ENCODE peak calls at places on chromosome X, in four cellular contexts. One of them, this sample, is unnamed.

GRCh38 chrX:20397587-20397986 is 130.9 kb upstream of the RPS6KA3 start:
- DNase-seq in HepG2: peak
- DNase-seq in K562: no peak
- DNase-seq in GM12878: no peak
- DNase-seq in this sample: no peak

GRCh38 chrX:31092970-31093638 is 21.3 kb upstream of the FTHL17 start:
- DNase-seq in HepG2: no peak
- DNase-seq in K562: no peak
- DNase-seq in GM12878: peak
- DNase-seq in this sample: no peak

GRCh38 chrX:118974908-118975671 is 672 bp downstream of the LONRF3 start:
- DNase-seq in HepG2: peak
- DNase-seq in K562: peak
- DNase-seq in GM12878: no peak
- DNase-seq in this sample: no peak

GRCh38 chrX:117996918-117997480 is 119.6 kb downstream of the KLHL13 start:
- DNase-seq in HepG2: peak
- DNase-seq in K562: no peak
- DNase-seq in GM12878: no peak
- DNase-seq in this sample: no peak

GRCh38 chrX:3638280-3638873 is 75.1 kb downstream of the PRKX start:
- DNase-seq in HepG2: peak
- DNase-seq in K562: peak
- DNase-seq in GM12878: peak
- DNase-seq in this sample: peak

GRCh38 chrX:17738002-17738713 is 865 bp downstream of the SCML1 start:
- DNase-seq in HepG2: peak
- DNase-seq in K562: no peak
- DNase-seq in GM12878: no peak
- DNase-seq in this sample: peak

GRCh38 chrX:14359316-14359715 is 170.0 kb upstream of the GLRA2 start:
- DNase-seq in HepG2: no peak
- DNase-seq in K562: no peak
- DNase-seq in GM12878: no peak
- DNase-seq in this sample: no peak

GRCh38 chrX:103215037-103215767 is at the start of gene BEX4:
- DNase-seq in HepG2: no peak
- DNase-seq in K562: peak
- DNase-seq in GM12878: no peak
- DNase-seq in this sample: peak

GRCh38 chrX:69107231-69107739 is 58.0 kb downstream of the PJA1 start:
- DNase-seq in HepG2: no peak
- DNase-seq in K562: peak
- DNase-seq in GM12878: no peak
- DNase-seq in this sample: no peak

GRCh38 chrX:10177620-10178019 is 20.8 kb downstream of the CLCN4 start:
- DNase-seq in HepG2: no peak
- DNase-seq in K562: no peak
- DNase-seq in GM12878: no peak
- DNase-seq in this sample: no peak

GRCh38 chrX:121802881-121803412 is 755.5 kb downstream of the GLUD2 start:
- DNase-seq in HepG2: no peak
- DNase-seq in K562: no peak
- DNase-seq in GM12878: no peak
- DNase-seq in this sample: no peak

GRCh38 chrX:109954333-109954732 is 48.6 kb upstream of the TMEM164 start:
- DNase-seq in HepG2: no peak
- DNase-seq in K562: no peak
- DNase-seq in GM12878: no peak
- DNase-seq in this sample: no peak

GRCh38 chrX:51608766-51609165 is 9.9 kb downstream of the CENPVL3 start:
- DNase-seq in HepG2: no peak
- DNase-seq in K562: no peak
- DNase-seq in GM12878: no peak
- DNase-seq in this sample: no peak

GRCh38 chrX:22686138-22686541 is 313.6 kb upstream of the DDX53 start:
- DNase-seq in HepG2: no peak
- DNase-seq in K562: no peak
- DNase-seq in GM12878: no peak
- DNase-seq in this sample: no peak

GRCh38 chrX:38948046-38948445 is 146.8 kb downstream of the MID1IP1 start:
- DNase-seq in HepG2: no peak
- DNase-seq in K562: no peak
- DNase-seq in GM12878: no peak
- DNase-seq in this sample: no peak

GRCh38 chrX:20547649-20548051 is 280.9 kb upstream of the RPS6KA3 start:
- DNase-seq in HepG2: peak
- DNase-seq in K562: no peak
- DNase-seq in GM12878: no peak
- DNase-seq in this sample: no peak

GRCh38 chrX:119236599-119237525 is 777 bp downstream of the PGRMC1 start:
- DNase-seq in HepG2: no peak
- DNase-seq in K562: peak
- DNase-seq in GM12878: no peak
- DNase-seq in this sample: peak

GRCh38 chrX:153460826-153461225 is 9.6 kb downstream of the HAUS7 start:
- DNase-seq in HepG2: peak
- DNase-seq in K562: peak
- DNase-seq in GM12878: no peak
- DNase-seq in this sample: peak

GRCh38 chrX:27619975-27620374 is 29.8 kb downstream of the DCAF8L2 start:
- DNase-seq in HepG2: peak
- DNase-seq in K562: no peak
- DNase-seq in GM12878: no peak
- DNase-seq in this sample: no peak

GRCh38 chrX:35166023-35166422 is 223.4 kb downstream of the FAM47B start:
- DNase-seq in HepG2: no peak
- DNase-seq in K562: no peak
- DNase-seq in GM12878: no peak
- DNase-seq in this sample: no peak

GRCh38 chrX:20829665-20830481 is 544.3 kb upstream of the CNKSR2 start:
- DNase-seq in HepG2: no peak
- DNase-seq in K562: no peak
- DNase-seq in GM12878: no peak
- DNase-seq in this sample: peak

GRCh38 chrX:50111762-50112161 is 89.0 kb downstream of the AKAP4 start:
- DNase-seq in HepG2: no peak
- DNase-seq in K562: no peak
- DNase-seq in GM12878: no peak
- DNase-seq in this sample: no peak

GRCh38 chrX:96987228-96987627 is 103.5 kb downstream of the RPA4 start:
- DNase-seq in HepG2: no peak
- DNase-seq in K562: no peak
- DNase-seq in GM12878: no peak
- DNase-seq in this sample: no peak

GRCh38 chrX:13747836-13748235 is 13.3 kb downstream of the OFD1 start:
- DNase-seq in HepG2: peak
- DNase-seq in K562: peak
- DNase-seq in GM12878: no peak
- DNase-seq in this sample: peak

GRCh38 chrX:119292445-119292844 is 56.4 kb downstream of the PGRMC1 start:
- DNase-seq in HepG2: no peak
- DNase-seq in K562: no peak
- DNase-seq in GM12878: no peak
- DNase-seq in this sample: peak

GRCh38 chrX:11193035-11193469 is 81.9 kb downstream of the HCCS start:
- DNase-seq in HepG2: no peak
- DNase-seq in K562: no peak
- DNase-seq in GM12878: no peak
- DNase-seq in this sample: no peak

GRCh38 chrX:43718956-43719355 is 62.9 kb downstream of the MAOA start:
- DNase-seq in HepG2: no peak
- DNase-seq in K562: no peak
- DNase-seq in GM12878: no peak
- DNase-seq in this sample: no peak
- TF ChIP-seq CHD4 in HepG2: no peak
- TF ChIP-seq CHD4 in K562: no peak
- TF ChIP-seq CHD4 in GM12878: no peak
- TF ChIP-seq CHD4 in this sample: no peak

GRCh38 chrX:53036149-53036548 is 12.4 kb upstream of the GPR173 start:
- DNase-seq in HepG2: no peak
- DNase-seq in K562: no peak
- DNase-seq in GM12878: no peak
- DNase-seq in this sample: no peak
- TF ChIP-seq REST in HepG2: peak
- TF ChIP-seq REST in K562: no peak
- TF ChIP-seq REST in GM12878: peak
- TF ChIP-seq REST in this sample: peak

GRCh38 chrX:112822892-112823291 is 17.7 kb downstream of the AMOT start:
- DNase-seq in HepG2: no peak
- DNase-seq in K562: no peak
- DNase-seq in GM12878: no peak
- DNase-seq in this sample: peak
- TF ChIP-seq CHD4 in HepG2: no peak
- TF ChIP-seq CHD4 in K562: no peak
- TF ChIP-seq CHD4 in GM12878: no peak
- TF ChIP-seq CHD4 in this sample: no peak

DNA sequence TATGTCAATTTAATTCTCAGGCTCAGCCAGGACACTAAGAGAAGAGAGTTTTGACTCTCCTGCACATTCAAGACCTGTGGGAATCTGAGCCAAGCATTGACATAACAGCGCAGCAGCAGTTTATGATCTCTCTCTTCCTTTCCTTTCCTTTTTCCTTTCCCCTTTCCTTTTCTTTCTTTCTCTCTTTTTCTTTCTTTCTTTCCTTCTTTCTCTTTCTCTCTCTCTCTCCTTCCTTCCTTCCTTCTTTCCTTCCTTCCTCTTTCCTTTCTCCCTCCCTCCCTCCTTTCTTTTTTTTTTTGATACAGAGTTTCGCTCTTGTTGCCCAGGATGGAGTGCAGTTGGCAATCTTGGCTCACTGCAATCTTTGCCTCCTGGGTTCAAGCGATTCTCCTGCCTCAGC is 21.6 kb downstream of the SAT1 start:
- DNase-seq in HepG2: no peak
- DNase-seq in K562: no peak
- DNase-seq in GM12878: no peak
- DNase-seq in this sample: no peak
- TF ChIP-seq REST in HepG2: no peak
- TF ChIP-seq REST in K562: no peak
- TF ChIP-seq REST in GM12878: no peak
- TF ChIP-seq REST in this sample: no peak

GRCh38 chrX:107741318-107741813 is 34.2 kb downstream of the TSC22D3 start:
- DNase-seq in HepG2: no peak
- DNase-seq in K562: no peak
- DNase-seq in GM12878: no peak
- DNase-seq in this sample: no peak

GRCh38 chrX:107738768-107739167 is 36.8 kb downstream of the TSC22D3 start:
- DNase-seq in HepG2: no peak
- DNase-seq in K562: no peak
- DNase-seq in GM12878: no peak
- DNase-seq in this sample: no peak

GRCh38 chrX:107738272-107738671 is 37.3 kb downstream of the TSC22D3 start:
- DNase-seq in HepG2: no peak
- DNase-seq in K562: no peak
- DNase-seq in GM12878: no peak
- DNase-seq in this sample: no peak

GRCh38 chrX:107736781-107737531 is 38.6 kb downstream of the TSC22D3 start:
- DNase-seq in HepG2: peak
- DNase-seq in K562: no peak
- DNase-seq in GM12878: no peak
- DNase-seq in this sample: peak

DNA sequence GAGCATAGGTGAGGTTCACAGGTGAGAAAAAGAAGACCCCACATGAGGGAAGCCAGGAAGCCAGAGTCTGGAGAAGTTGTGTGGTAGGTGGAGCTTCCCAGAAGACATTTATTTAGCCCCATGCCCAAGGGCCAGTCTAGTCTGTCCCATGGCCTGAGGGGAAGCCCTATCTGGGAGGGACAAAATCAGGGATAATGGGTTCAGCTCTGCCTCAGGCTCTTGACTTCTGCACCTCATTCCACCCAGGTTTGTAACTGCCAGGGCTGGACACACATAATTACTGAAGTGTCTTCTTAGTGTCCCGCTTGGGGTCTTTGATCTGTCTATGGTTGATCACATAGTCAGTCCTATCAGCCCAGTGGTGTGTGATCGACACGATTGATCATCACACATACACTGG is 36.0 kb downstream of the TSC22D3 start:
- DNase-seq in HepG2: no peak
- DNase-seq in K562: no peak
- DNase-seq in GM12878: no peak
- DNase-seq in this sample: no peak
- TF ChIP-seq CHD4 in HepG2: no peak
- TF ChIP-seq CHD4 in K562: no peak
- TF ChIP-seq CHD4 in GM12878: no peak
- TF ChIP-seq CHD4 in this sample: no peak

DNA sequence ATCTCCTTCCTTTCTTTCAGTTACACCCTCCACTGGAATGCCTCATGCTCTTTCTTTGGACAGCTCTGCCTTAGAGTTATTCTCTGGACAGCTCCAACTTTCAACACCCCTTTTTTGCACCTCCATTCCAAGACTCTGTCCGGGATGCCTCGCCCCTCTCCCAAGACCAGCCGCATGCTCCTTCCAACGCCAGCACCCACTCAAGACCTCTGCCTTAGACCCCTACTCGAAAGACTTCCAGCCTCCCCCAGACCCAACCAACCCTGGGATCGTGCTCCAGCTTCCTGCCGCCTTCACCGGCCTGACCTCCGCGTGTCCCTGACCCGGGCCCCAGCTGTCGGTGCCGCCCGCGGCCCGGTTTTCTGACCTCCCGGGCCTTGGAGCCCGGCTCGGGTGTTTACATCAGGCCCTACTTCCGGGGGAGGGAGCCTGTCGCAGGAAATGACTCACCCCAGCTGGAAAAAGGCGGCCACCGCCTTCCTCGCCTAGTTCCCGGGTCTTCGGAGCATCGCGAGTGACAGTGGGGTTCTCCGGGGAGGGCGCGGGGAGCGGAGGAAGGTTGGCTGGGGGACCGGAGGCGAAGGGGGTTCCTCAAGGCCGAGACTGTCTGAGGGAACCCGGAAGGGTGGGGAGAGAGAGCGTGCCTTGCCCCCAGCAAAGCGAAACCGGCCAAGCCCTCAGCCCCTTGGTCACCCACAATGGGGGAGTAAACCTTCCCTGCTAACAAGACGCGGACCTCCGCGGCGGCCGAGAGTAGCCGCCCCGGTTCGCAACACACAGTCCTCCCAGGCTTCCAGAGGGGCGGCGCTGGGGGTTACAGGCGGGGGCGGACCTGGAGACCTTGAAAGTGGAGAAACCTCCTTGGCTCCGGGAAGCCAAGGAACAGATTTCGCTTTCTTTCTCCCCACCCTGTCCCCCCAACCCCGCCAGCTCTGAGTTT is at the start of gene WDR45:
- DNase-seq in HepG2: peak
- DNase-seq in K562: peak
- DNase-seq in GM12878: peak
- DNase-seq in this sample: peak
- TF ChIP-seq REST in HepG2: no peak
- TF ChIP-seq REST in K562: peak
- TF ChIP-seq REST in GM12878: no peak
- TF ChIP-seq REST in this sample: no peak

DNA sequence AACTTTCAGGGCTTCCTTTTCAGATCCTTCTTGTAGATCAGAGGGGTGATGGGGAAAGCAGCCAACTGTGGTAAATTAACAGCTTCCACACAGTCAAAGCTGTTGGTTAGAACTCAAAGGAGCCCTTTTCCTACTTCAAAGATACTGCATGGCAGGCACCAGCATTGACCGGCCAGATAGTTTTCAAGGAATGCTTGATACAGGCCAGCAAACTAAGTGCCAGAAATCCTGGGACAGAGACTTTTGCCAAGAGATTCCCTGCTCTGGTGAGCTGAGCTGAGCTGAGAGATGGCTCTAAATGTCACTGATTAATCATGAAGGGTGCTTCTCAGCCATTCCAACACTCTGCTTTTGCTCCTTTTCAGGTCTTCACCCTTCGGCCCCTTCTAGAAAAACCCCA is 131.5 kb upstream of the MED14 start:
- DNase-seq in HepG2: no peak
- DNase-seq in K562: no peak
- DNase-seq in GM12878: no peak
- DNase-seq in this sample: no peak
- TF ChIP-seq CHD4 in HepG2: no peak
- TF ChIP-seq CHD4 in K562: no peak
- TF ChIP-seq CHD4 in GM12878: no peak
- TF ChIP-seq CHD4 in this sample: no peak

This sample was measured in A549.